ENCODE peak calls at places on chromosome 16, in seven cellular contexts. One of them, this sample, is unnamed.

GRCh38 chr16:24977673-24978065 is 37.5 kb downstream of the ARHGAP17 start:
- DNase-seq in prostate gland: no peak
- DNase-seq in SK-N-MC: no peak
- DNase-seq in thoracic aorta: no peak
- DNase-seq in lung: no peak
- DNase-seq in adrenal gland: no peak
- DNase-seq in stomach: no peak
- DNase-seq in this sample: no peak

GRCh38 chr16:424623-425081 is 797 bp upstream of the RAB11FIP3 start:
- DNase-seq in thoracic aorta: no peak
- DNase-seq in stomach: peak; percentile 40
- DNase-seq in adrenal gland: peak; percentile 54
- DNase-seq in prostate gland: peak; percentile 27
- DNase-seq in lung: peak; percentile 33
- DNase-seq in SK-N-MC: no peak
- DNase-seq in this sample: no peak

GRCh38 chr16:89565506-89566372 is 5.3 kb downstream of the RPL13 start:
- DNase-seq in prostate gland: peak; percentile 27
- DNase-seq in lung: peak; percentile 72
- DNase-seq in SK-N-MC: no peak
- DNase-seq in stomach: peak; percentile 70
- DNase-seq in thoracic aorta: no peak
- DNase-seq in adrenal gland: peak; percentile 54
- DNase-seq in this sample: peak; percentile 65

GRCh38 chr16:81384006-81384405 is 60.6 kb upstream of the CMIP start:
- DNase-seq in lung: no peak
- DNase-seq in adrenal gland: no peak
- DNase-seq in SK-N-MC: no peak
- DNase-seq in thoracic aorta: no peak
- DNase-seq in stomach: no peak
- DNase-seq in prostate gland: peak; percentile 24
- DNase-seq in this sample: no peak

GRCh38 chr16:6836771-6837170 is 495.9 kb upstream of the RBFOX1 start:
- DNase-seq in thoracic aorta: no peak
- DNase-seq in stomach: no peak
- DNase-seq in prostate gland: no peak
- DNase-seq in lung: no peak
- DNase-seq in SK-N-MC: no peak
- DNase-seq in adrenal gland: no peak
- DNase-seq in this sample: no peak

GRCh38 chr16:35910409-35910808 is 2451.0 kb downstream of the TP53TG3F start:
- DNase-seq in SK-N-MC: no peak
- DNase-seq in adrenal gland: no peak
- DNase-seq in stomach: no peak
- DNase-seq in thoracic aorta: no peak
- DNase-seq in lung: no peak
- DNase-seq in prostate gland: no peak
- DNase-seq in this sample: no peak

GRCh38 chr16:7835032-7835431 is 502.4 kb downstream of the RBFOX1 start:
- DNase-seq in stomach: no peak
- DNase-seq in lung: no peak
- DNase-seq in adrenal gland: no peak
- DNase-seq in prostate gland: no peak
- DNase-seq in SK-N-MC: no peak
- DNase-seq in thoracic aorta: no peak
- DNase-seq in this sample: peak; percentile 48

GRCh38 chr16:57754354-57755060 is 18.9 kb downstream of the KATNB1 start:
- DNase-seq in SK-N-MC: no peak
- DNase-seq in thoracic aorta: no peak
- DNase-seq in lung: no peak
- DNase-seq in prostate gland: no peak
- DNase-seq in adrenal gland: no peak
- DNase-seq in stomach: no peak
- DNase-seq in this sample: peak; percentile 44

GRCh38 chr16:12878973-12879372 is 22.4 kb upstream of the SHISA9 start:
- DNase-seq in SK-N-MC: no peak
- DNase-seq in stomach: no peak
- DNase-seq in prostate gland: no peak
- DNase-seq in lung: no peak
- DNase-seq in adrenal gland: no peak
- DNase-seq in thoracic aorta: no peak
- DNase-seq in this sample: no peak

GRCh38 chr16:30896203-30896889 is at the start of gene CTF1:
- DNase-seq in thoracic aorta: no peak
- DNase-seq in SK-N-MC: no peak
- DNase-seq in stomach: peak; percentile 56
- DNase-seq in prostate gland: peak; percentile 76
- DNase-seq in lung: peak; percentile 79
- DNase-seq in adrenal gland: peak; percentile 80
- DNase-seq in this sample: no peak

GRCh38 chr16:10170016-10170415 is 12.2 kb downstream of the GRIN2A start:
- DNase-seq in SK-N-MC: no peak
- DNase-seq in prostate gland: no peak
- DNase-seq in thoracic aorta: no peak
- DNase-seq in adrenal gland: no peak
- DNase-seq in stomach: no peak
- DNase-seq in lung: no peak
- DNase-seq in this sample: no peak

GRCh38 chr16:28317040-28317880 is 24.9 kb downstream of the SBK1 start:
- DNase-seq in SK-N-MC: no peak
- DNase-seq in prostate gland: peak; percentile 33
- DNase-seq in lung: peak; percentile 44
- DNase-seq in thoracic aorta: no peak
- DNase-seq in stomach: peak; percentile 65
- DNase-seq in adrenal gland: peak; percentile 69
- DNase-seq in this sample: peak; percentile 68

GRCh38 chr16:17377360-17378324 is 93.1 kb downstream of the XYLT1 start:
- DNase-seq in stomach: no peak
- DNase-seq in adrenal gland: no peak
- DNase-seq in lung: no peak
- DNase-seq in SK-N-MC: no peak
- DNase-seq in thoracic aorta: no peak
- DNase-seq in prostate gland: no peak
- DNase-seq in this sample: no peak

GRCh38 chr16:29678691-29679267 is at the start of gene QPRT:
- DNase-seq in lung: no peak
- DNase-seq in thoracic aorta: no peak
- DNase-seq in stomach: no peak
- DNase-seq in SK-N-MC: no peak
- DNase-seq in prostate gland: no peak
- DNase-seq in adrenal gland: peak; percentile 67
- DNase-seq in this sample: peak; percentile 93

GRCh38 chr16:55048745-55049144 is 118.1 kb downstream of the IRX5 start:
- DNase-seq in prostate gland: no peak
- DNase-seq in stomach: no peak
- DNase-seq in adrenal gland: no peak
- DNase-seq in lung: no peak
- DNase-seq in SK-N-MC: no peak
- DNase-seq in thoracic aorta: no peak
- DNase-seq in this sample: no peak

GRCh38 chr16:57434003-57434402 is 13.2 kb downstream of the CIAPIN1 start:
- DNase-seq in lung: no peak
- DNase-seq in stomach: no peak
- DNase-seq in prostate gland: no peak
- DNase-seq in SK-N-MC: no peak
- DNase-seq in thoracic aorta: no peak
- DNase-seq in adrenal gland: no peak
- DNase-seq in this sample: no peak

GRCh38 chr16:48335961-48336360 is 49.3 kb downstream of the SIAH1 start:
- DNase-seq in thoracic aorta: no peak
- DNase-seq in stomach: no peak
- DNase-seq in prostate gland: no peak
- DNase-seq in SK-N-MC: no peak
- DNase-seq in lung: no peak
- DNase-seq in adrenal gland: no peak
- DNase-seq in this sample: no peak

GRCh38 chr16:29663020-29663828 is at the start of gene SPN:
- DNase-seq in lung: no peak
- DNase-seq in adrenal gland: no peak
- DNase-seq in stomach: no peak
- DNase-seq in prostate gland: no peak
- DNase-seq in SK-N-MC: no peak
- DNase-seq in thoracic aorta: no peak
- DNase-seq in this sample: peak; percentile 74

GRCh38 chr16:82865412-82865811 is 238.6 kb downstream of the CDH13 start:
- DNase-seq in SK-N-MC: no peak
- DNase-seq in lung: no peak
- DNase-seq in prostate gland: no peak
- DNase-seq in adrenal gland: no peak
- DNase-seq in thoracic aorta: no peak
- DNase-seq in stomach: no peak
- DNase-seq in this sample: no peak

GRCh38 chr16:57720142-57720575 is 15.4 kb upstream of the KATNB1 start:
- DNase-seq in lung: peak; percentile 53
- DNase-seq in adrenal gland: peak; percentile 56
- DNase-seq in thoracic aorta: no peak
- DNase-seq in prostate gland: peak; percentile 51
- DNase-seq in stomach: peak; percentile 81
- DNase-seq in SK-N-MC: no peak
- DNase-seq in this sample: peak; percentile 71

GRCh38 chr16:25260416-25260815 is 2.8 kb upstream of the ZKSCAN2 start:
- DNase-seq in thoracic aorta: no peak
- DNase-seq in SK-N-MC: no peak
- DNase-seq in prostate gland: no peak
- DNase-seq in adrenal gland: no peak
- DNase-seq in lung: no peak
- DNase-seq in stomach: no peak
- DNase-seq in this sample: no peak

GRCh38 chr16:14151256-14152030 is 80.3 kb downstream of the MRTFB start:
- DNase-seq in lung: no peak
- DNase-seq in stomach: no peak
- DNase-seq in adrenal gland: no peak
- DNase-seq in thoracic aorta: no peak
- DNase-seq in prostate gland: peak; percentile 11
- DNase-seq in SK-N-MC: no peak
- DNase-seq in this sample: no peak

GRCh38 chr16:85323230-85323960 is 211.1 kb upstream of the CIBAR2 start:
- DNase-seq in adrenal gland: no peak
- DNase-seq in prostate gland: no peak
- DNase-seq in SK-N-MC: no peak
- DNase-seq in lung: no peak
- DNase-seq in stomach: no peak
- DNase-seq in thoracic aorta: no peak
- DNase-seq in this sample: no peak

GRCh38 chr16:85326794-85327181 is 214.5 kb upstream of the CIBAR2 start:
- DNase-seq in lung: no peak
- DNase-seq in stomach: no peak
- DNase-seq in prostate gland: no peak
- DNase-seq in SK-N-MC: no peak
- DNase-seq in thoracic aorta: no peak
- DNase-seq in adrenal gland: no peak
- DNase-seq in this sample: no peak

GRCh38 chr16:85326113-85326793 is 214.0 kb upstream of the CIBAR2 start:
- DNase-seq in stomach: no peak
- DNase-seq in adrenal gland: no peak
- DNase-seq in lung: no peak
- DNase-seq in SK-N-MC: no peak
- DNase-seq in thoracic aorta: no peak
- DNase-seq in prostate gland: no peak
- DNase-seq in this sample: no peak

GRCh38 chr16:85323961-85324253 is 211.6 kb upstream of the CIBAR2 start:
- DNase-seq in stomach: no peak
- DNase-seq in lung: no peak
- DNase-seq in thoracic aorta: no peak
- DNase-seq in adrenal gland: no peak
- DNase-seq in prostate gland: no peak
- DNase-seq in SK-N-MC: no peak
- DNase-seq in this sample: no peak

DNA sequence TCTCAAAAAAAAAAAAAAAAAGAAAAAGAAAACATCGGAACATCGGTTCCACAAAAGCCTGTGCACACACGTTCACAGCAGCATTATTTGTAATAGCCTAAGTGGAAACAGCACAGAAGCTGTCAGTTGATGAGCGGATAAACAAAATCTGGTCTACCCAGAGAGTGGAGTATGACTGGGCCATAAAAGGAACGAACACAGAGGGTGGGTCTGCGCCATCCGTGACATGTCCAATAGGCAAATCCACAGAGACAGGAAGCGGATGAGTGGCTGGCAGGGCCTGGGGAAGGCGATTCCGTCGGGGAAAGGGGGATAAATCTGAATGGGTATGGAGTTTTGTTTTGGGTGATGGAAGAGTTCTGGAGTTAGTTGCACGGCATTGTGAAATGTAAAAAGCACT is 212.2 kb upstream of the CIBAR2 start:
- DNase-seq in stomach: no peak
- DNase-seq in lung: no peak
- DNase-seq in adrenal gland: no peak
- DNase-seq in thoracic aorta: no peak
- DNase-seq in prostate gland: no peak
- DNase-seq in SK-N-MC: no peak
- DNase-seq in this sample: no peak
- H3K4me3 ChIP-seq in stomach: no peak overlapping the region
- H3K4me3 ChIP-seq in lung: no peak overlapping the region
- H3K4me3 ChIP-seq in adrenal gland: no peak overlapping the region
- H3K4me3 ChIP-seq in thoracic aorta: no peak overlapping the region
- H3K4me3 ChIP-seq in prostate gland: no peak overlapping the region
- H3K4me3 ChIP-seq in SK-N-MC: no peak overlapping the region
- H3K4me3 ChIP-seq in this sample: no peak overlapping the region

DNA sequence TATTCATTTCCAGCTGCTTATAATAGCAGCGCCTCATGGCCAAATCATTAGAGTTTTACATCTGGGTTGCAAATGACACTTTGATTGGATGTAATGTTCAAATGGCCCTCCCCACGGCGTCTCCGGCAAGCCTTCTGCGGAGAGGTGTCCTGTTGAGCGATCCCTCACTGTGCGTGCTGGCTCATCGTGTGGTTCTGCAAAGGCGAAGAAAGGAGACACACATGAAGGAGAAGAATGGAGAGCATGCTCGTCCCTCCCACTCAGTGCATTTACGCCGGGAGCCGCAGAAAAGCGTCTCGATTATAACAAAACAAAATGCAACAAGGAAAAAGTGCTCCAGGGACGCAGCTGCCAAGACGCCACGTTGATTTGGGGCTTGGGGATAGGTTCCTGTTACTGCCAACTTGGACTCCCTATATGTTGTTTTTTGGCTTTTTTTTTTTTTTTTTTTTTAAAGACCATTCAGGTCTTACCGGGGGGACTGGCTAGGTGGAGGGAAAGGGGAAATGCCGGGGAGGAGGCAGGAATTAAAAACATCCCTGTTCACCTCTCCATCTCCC is 117.6 kb downstream of the C16orf78 start:
- DNase-seq in adrenal gland: no peak
- DNase-seq in lung: no peak
- DNase-seq in prostate gland: no peak
- DNase-seq in stomach: no peak
- DNase-seq in SK-N-MC: no peak
- DNase-seq in thoracic aorta: no peak
- DNase-seq in this sample: no peak
- H3K27ac ChIP-seq in adrenal gland: no peak overlapping the region
- H3K27ac ChIP-seq in lung: no peak overlapping the region
- H3K27ac ChIP-seq in prostate gland: no peak overlapping the region
- H3K27ac ChIP-seq in stomach: no peak overlapping the region
- H3K27ac ChIP-seq in SK-N-MC: peak overlapping the region; percentile 19
- H3K27ac ChIP-seq in thoracic aorta: no peak overlapping the region
- H3K27ac ChIP-seq in this sample: no peak overlapping the region

GRCh38 chr16:20040011-20040410 is 33.7 kb downstream of the GPR139 start:
- DNase-seq in thoracic aorta: no peak
- DNase-seq in stomach: no peak
- DNase-seq in lung: no peak
- DNase-seq in adrenal gland: no peak
- DNase-seq in prostate gland: no peak
- DNase-seq in SK-N-MC: no peak
- DNase-seq in this sample: no peak
- H3K4me3 ChIP-seq in thoracic aorta: no peak overlapping the region
- H3K4me3 ChIP-seq in stomach: no peak overlapping the region
- H3K4me3 ChIP-seq in lung: no peak overlapping the region
- H3K4me3 ChIP-seq in adrenal gland: no peak overlapping the region
- H3K4me3 ChIP-seq in prostate gland: no peak overlapping the region
- H3K4me3 ChIP-seq in SK-N-MC: no peak overlapping the region
- H3K4me3 ChIP-seq in this sample: no peak overlapping the region

GRCh38 chr16:66553223-66553622 is 847 bp downstream of the CKLF start:
- DNase-seq in prostate gland: no peak
- DNase-seq in SK-N-MC: no peak
- DNase-seq in lung: no peak
- DNase-seq in stomach: peak; percentile 29
- DNase-seq in thoracic aorta: no peak
- DNase-seq in adrenal gland: peak; percentile 23
- DNase-seq in this sample: no peak
- H3K27ac ChIP-seq in prostate gland: no peak overlapping the region
- H3K27ac ChIP-seq in SK-N-MC: no peak overlapping the region
- H3K27ac ChIP-seq in lung: no peak overlapping the region
- H3K27ac ChIP-seq in stomach: peak overlapping the region; percentile 99
- H3K27ac ChIP-seq in thoracic aorta: no peak overlapping the region
- H3K27ac ChIP-seq in adrenal gland: no peak overlapping the region
- H3K27ac ChIP-seq in this sample: no peak overlapping the region

This sample was measured in WERI-Rb-1.